ENCODE peak calls at places on chromosome 2, in four cellular contexts. K is OCI-LY7, Q is Karpas-422, X is HCT116. W is an unnamed sample. For H3K36me3, the result is how much of the 10 kb centered on the place peaks cover.

GRCh38 chr2:22601007-22601406 is 784.0 kb upstream of the KLHL29 start:
- DNase-seq in K (no peak), Q (no peak), X (no peak), W (no peak)

GRCh38 chr2:222572264-222572721 is 83.6 kb downstream of the FARSB start:
- DNase-seq in K (no peak), Q (no peak), X (no peak), W (no peak)

GRCh38 chr2:27977623-27978312 is 87.2 kb downstream of the BABAM2 start:
- DNase-seq in X (peak), K (no peak), Q (no peak), W (no peak)

GRCh38 chr2:52113338-52113737 is 1081.4 kb upstream of the NRXN1 start:
- DNase-seq in X (no peak), Q (no peak), K (no peak), W (no peak)

GRCh38 chr2:125169764-125170146 is 1144.7 kb downstream of the CNTNAP5 start:
- DNase-seq in K (no peak), X (no peak), Q (no peak), W (no peak)

GRCh38 chr2:210955591-210955990 is 399.2 kb downstream of the CPS1 start:
- DNase-seq in K (no peak), X (peak), Q (no peak), W (no peak)

GRCh38 chr2:48315847-48316194 is 214.1 kb upstream of the STON1 start:
- DNase-seq in K (peak), X (no peak), Q (peak), W (peak)

GRCh38 chr2:239611222-239611795 is 210.5 kb upstream of the HDAC4 start:
- DNase-seq in K (no peak), Q (no peak), X (no peak), W (no peak)

GRCh38 chr2:141630531-141630930 is 500.3 kb downstream of the LRP1B start:
- DNase-seq in K (no peak), Q (no peak), X (no peak), W (no peak)

DNA sequence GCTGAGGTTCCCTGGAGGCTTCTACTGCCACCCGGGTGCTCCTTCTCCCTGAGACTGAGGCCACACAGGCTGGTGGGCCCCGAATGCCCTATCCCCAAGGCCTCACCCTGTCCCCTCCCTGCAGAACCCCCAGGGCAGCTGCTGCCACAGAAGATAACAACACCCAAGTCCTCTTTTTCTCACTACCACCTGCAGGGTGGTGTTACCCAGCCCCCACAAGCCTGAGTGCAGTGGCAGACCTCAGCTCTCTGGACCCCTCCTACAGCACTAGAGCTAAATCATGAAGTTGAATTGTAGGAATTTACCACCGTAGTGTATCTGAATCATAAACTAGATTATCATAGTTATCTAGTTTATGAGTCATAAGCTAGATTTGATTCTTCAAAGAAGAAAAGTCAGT is 7.3 kb upstream of the CENPA start:
- DNase-seq in Q (no peak), X (no peak), K (no peak), W (no peak)
- H3K36me3 ChIP-seq in Q (under half), X (under half), K (under half), W (under half)

GRCh38 chr2:31675485-31675901 is 94.8 kb upstream of the SRD5A2 start:
- DNase-seq in X (peak), K (no peak), Q (peak), W (peak)
- H3K4me2 ChIP-seq in X (no peak), K (no peak), Q (no peak), W (peak)

DNA sequence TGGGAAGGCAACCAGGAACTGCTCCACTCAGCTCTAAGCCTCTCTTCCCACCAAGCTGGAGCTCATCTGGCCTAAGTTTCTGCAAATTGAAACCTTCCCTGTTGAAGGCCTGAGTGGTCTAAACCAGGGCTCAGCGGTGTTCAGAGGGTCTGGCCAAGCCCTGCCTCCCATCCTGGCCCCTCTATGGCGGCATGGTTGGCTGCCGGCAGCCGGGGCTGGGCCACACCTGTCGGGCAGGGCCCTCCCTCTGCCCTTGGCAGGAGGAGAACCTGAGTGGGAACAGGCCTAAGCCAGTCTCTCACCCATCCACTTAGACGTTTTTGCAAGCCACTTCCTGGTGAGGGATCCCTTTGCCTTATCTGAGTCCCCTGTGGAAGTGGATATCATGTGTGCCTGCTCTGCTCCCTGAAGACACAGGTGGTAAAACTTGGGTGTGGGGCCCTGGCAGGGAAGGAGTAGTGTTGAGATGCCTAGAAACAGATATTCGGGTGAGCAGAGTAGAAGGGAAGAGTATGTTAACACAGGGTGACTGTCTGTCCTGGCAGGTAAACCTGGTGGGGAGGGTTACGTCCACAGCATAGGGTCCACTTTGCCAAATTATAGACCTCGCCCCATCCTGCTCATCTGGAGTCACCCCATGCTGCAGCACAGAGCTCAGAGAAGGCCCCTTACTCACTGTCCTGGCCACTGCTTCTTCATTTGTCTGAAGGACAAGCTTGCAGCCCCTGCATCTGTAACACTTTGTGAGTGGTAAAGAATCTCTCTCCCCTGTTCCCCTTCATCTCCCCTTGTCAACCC is 63.0 kb upstream of the SIX2 start:
- DNase-seq in X (no peak), K (no peak), Q (no peak), W (no peak)
- H3K4me3 ChIP-seq in X (no peak), K (no peak), Q (no peak), W (no peak)

GRCh38 chr2:199278099-199278498 is 179.6 kb downstream of the SATB2 start:
- DNase-seq in Q (no peak), K (no peak), X (no peak), W (peak)

GRCh38 chr2:199282309-199282708 is 175.4 kb downstream of the SATB2 start:
- DNase-seq in X (no peak), K (no peak), Q (no peak), W (no peak)

DNA sequence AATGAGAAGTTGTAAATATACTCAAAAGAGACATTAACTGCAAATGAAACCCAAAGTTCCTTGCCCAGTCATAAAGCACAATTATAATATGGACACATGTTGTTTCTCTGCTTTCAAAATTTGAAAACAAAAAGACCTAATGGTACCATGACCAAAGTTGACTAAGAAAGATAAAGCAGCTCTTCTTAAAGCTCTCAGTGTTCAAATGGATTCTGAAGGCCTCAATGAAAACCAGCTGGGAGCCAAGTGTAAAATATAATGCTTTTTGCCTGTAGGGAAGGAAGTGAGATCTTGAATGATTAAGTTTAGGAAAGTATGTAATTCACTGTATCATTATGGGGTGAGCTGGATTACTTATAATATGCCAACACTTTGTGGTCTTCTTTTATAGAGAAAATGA is 178.6 kb downstream of the SATB2 start:
- DNase-seq in K (no peak), X (no peak), Q (no peak), W (no peak)
- H3K36me3 ChIP-seq in K (half or more), X (under half), Q (under half), W (under half)

DNA sequence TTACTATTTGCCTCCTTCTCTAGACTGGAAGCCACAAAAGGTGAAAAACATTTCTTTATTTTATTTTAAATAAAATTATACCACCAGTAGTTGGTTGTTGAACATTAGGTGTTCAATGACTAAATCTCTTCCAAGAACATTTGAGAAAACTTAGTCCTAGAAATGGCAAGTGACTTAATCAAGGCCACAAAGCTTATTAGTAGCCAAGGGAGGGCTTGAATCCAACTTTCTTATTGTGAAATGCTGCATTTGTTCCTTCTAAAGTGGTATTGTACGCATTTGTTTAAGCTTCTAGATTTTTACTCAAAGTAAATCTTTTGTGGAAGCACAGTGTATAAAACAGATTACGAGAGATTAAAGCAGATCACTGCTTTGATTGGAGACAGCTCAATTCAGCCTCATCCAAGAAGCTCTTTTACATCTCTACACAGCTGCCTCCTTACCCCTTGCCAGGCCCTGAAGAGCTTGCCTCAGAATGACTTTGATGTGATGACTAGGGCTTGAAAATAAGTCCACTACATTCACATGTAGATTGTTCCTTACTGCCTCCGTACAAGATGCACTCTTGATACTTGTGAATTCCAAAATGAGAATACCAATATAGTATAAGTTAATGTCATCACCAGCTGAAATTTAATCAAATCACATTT is 244.8 kb downstream of the XIRP2 start:
- DNase-seq in X (no peak), K (no peak), Q (no peak), W (peak)
- H3K4me2 ChIP-seq in X (no peak), K (no peak), Q (no peak), W (no peak)

GRCh38 chr2:159152119-159152778 is 134.3 kb downstream of the WDSUB1 start:
- DNase-seq in K (no peak), Q (no peak), X (no peak), W (no peak)

GRCh38 chr2:159151198-159152118 is 135.0 kb downstream of the WDSUB1 start:
- DNase-seq in K (no peak), Q (no peak), X (no peak), W (no peak)

GRCh38 chr2:159148891-159149290 is 137.6 kb downstream of the WDSUB1 start:
- DNase-seq in X (no peak), Q (no peak), K (no peak), W (peak)

GRCh38 chr2:159149786-159150185 is 136.7 kb downstream of the WDSUB1 start:
- DNase-seq in K (no peak), Q (no peak), X (no peak), W (no peak)

DNA sequence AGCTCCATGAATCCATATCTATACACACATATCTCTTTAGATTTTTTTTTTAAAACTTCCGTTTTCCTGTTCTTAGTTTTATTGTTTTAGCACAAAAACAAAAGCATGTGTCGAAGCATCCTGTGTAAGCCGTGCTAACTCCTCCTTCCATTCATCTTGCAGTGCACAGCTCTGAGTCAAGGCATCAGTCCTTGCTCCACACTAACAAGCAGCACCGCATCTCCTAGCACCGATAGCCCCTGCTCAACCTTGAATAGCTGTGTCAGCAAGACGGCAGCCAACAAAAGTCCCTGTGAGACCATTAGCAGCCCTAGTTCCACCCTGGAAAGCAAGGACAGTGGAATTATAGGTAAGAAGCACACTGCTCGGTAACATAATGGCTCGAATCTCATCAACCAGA is 136.3 kb downstream of the WDSUB1 start:
- DNase-seq in X (no peak), Q (no peak), K (no peak), W (peak)
- H3K4me3 ChIP-seq in X (no peak), Q (no peak), K (no peak), W (no peak)

DNA sequence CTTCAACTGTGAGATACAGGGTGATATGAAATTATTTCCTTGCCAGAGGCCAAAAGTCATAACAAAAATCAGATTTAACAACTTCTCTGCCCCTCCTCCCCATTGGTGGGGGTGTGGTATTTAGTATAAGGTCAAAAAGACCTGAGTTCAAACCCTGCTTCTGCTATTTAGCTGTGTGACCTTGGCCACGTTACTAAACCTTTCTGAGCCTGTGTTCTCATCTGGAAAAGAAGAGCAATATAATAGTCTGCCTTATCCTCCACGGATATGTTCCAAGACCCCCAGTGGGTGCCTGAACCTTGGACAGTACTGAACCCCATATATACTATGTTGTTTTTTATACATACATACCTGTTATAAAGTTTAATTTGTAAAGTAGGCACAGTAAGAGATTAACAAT is 3.7 kb downstream of the CDC42EP3 start:
- DNase-seq in K (no peak), Q (no peak), X (no peak), W (no peak)
- H3K36me3 ChIP-seq in K (under half), Q (under half), X (under half), W (under half)

GRCh38 chr2:174839672-174840071 is 75.4 kb upstream of the CHRNA1 start:
- DNase-seq in Q (no peak), K (no peak), X (no peak), W (no peak)

GRCh38 chr2:174841931-174842330 is 77.7 kb upstream of the CHRNA1 start:
- DNase-seq in X (no peak), Q (no peak), K (no peak), W (no peak)

GRCh38 chr2:174842496-174842895 is 78.2 kb upstream of the CHRNA1 start:
- DNase-seq in Q (no peak), K (no peak), X (no peak), W (no peak)

GRCh38 chr2:174844295-174844708 is 80.0 kb upstream of the CHRNA1 start:
- DNase-seq in K (no peak), X (no peak), Q (no peak), W (no peak)

GRCh38 chr2:174840436-174840835 is 76.2 kb upstream of the CHRNA1 start:
- DNase-seq in X (no peak), Q (no peak), K (no peak), W (no peak)
- H3K4me2 ChIP-seq in X (no peak), Q (no peak), K (no peak), W (no peak)